ENCODE peak calls at places on chromosomes 7 and 10, in five cellular contexts. K is GM10248, H is Right ventricle myocardium superior, D is stomach, P is GM23338. W is an unnamed sample.

GRCh38 chr7:23654508-23654907 is 25.5 kb upstream of the FAM221A start:
- DNase-seq in D (peak), H (no peak), P (peak), K (no peak), W (no peak)

GRCh38 chr7:42414028-42414427 is 177.0 kb upstream of the GLI3 start:
- DNase-seq in H (no peak), D (no peak), P (no peak), K (no peak), W (no peak)

GRCh38 chr7:134553976-134554375 is 5.1 kb downstream of the AKR1B15 start:
- DNase-seq in D (peak), P (peak), K (no peak), H (no peak), W (peak)

GRCh38 chr10:12484945-12485805 is 135.8 kb downstream of the CAMK1D start:
- DNase-seq in P (peak), D (peak), K (peak), H (no peak), W (peak)

GRCh38 chr10:5014936-5015335 is 11.3 kb upstream of the AKR1C2 start:
- DNase-seq in K (no peak), H (no peak), P (no peak), D (no peak), W (no peak)

GRCh38 chr10:28561531-28561930 is 28.6 kb downstream of the WAC start:
- DNase-seq in D (no peak), K (no peak), P (peak), H (no peak), W (no peak)

GRCh38 chr10:47039558-47039905 is 128.3 kb downstream of the PTPN20 start:
- DNase-seq in D (no peak), H (no peak), P (no peak), K (no peak), W (no peak)

GRCh38 chr7:21767300-21767900 is 178.3 kb downstream of the CDCA7L start:
- DNase-seq in P (peak), K (peak), H (no peak), D (peak), W (peak)

GRCh38 chr7:152891160-152891621 is 131.6 kb downstream of the ACTR3B start:
- DNase-seq in K (no peak), H (no peak), P (no peak), D (peak), W (no peak)

GRCh38 chr10:44993922-44994751 is 6.6 kb upstream of the ZNF22 start:
- DNase-seq in H (no peak), K (no peak), D (no peak), P (no peak), W (no peak)

GRCh38 chr7:5557920-5558401 is 134.3 kb upstream of the TNRC18 start:
- DNase-seq in D (peak), K (peak), P (no peak), H (peak), W (peak)

GRCh38 chr7:76069238-76069638 is 21.3 kb downstream of the MDH2 start:
- DNase-seq in H (peak), K (peak), D (peak), P (peak), W (peak)

GRCh38 chr10:12177642-12178041 is 18.0 kb downstream of the NUDT5 start:
- DNase-seq in K (no peak), H (no peak), D (no peak), P (no peak), W (no peak)

GRCh38 chr7:80883188-80884025 is 35.4 kb downstream of the SEMA3C start:
- DNase-seq in K (no peak), P (no peak), H (no peak), D (no peak), W (no peak)

GRCh38 chr7:44282601-44283171 is 42.7 kb downstream of the CAMK2B start:
- DNase-seq in P (no peak), K (no peak), H (peak), D (no peak), W (no peak)

GRCh38 chr10:4331150-4331549 is 494.9 kb upstream of the AKR1E2 start:
- DNase-seq in K (no peak), H (no peak), P (no peak), D (no peak), W (no peak)

GRCh38 chr7:113113912-113114311 is 4.4 kb downstream of the SMIM30 start:
- DNase-seq in K (no peak), H (no peak), D (no peak), P (peak), W (no peak)

GRCh38 chr7:50317221-50317678 is 12.7 kb downstream of the IKZF1 start:
- DNase-seq in P (no peak), D (no peak), H (no peak), K (peak), W (peak)

GRCh38 chr7:1818581-1819200 is 148.6 kb downstream of the ELFN1 start:
- DNase-seq in D (peak), K (no peak), H (no peak), P (no peak), W (no peak)

GRCh38 chr7:132352774-132353173 is 223.5 kb downstream of the PLXNA4 start:
- DNase-seq in D (no peak), P (no peak), H (no peak), K (no peak), W (no peak)

GRCh38 chr7:45146531-45147379 is 10.8 kb upstream of the RAMP3 start:
- DNase-seq in K (no peak), P (no peak), H (no peak), D (no peak), W (no peak)

GRCh38 chr7:130875901-130876300 is 141.9 kb upstream of the KLF14 start:
- DNase-seq in K (no peak), D (no peak), H (no peak), P (peak), W (no peak)

GRCh38 chr7:101507791-101508252 is 121.3 kb downstream of the MYL10 start:
- DNase-seq in D (no peak), K (no peak), P (peak), H (no peak), W (peak)

GRCh38 chr7:149228831-149229471 is 10.5 kb upstream of the ZNF212 start:
- DNase-seq in H (no peak), K (no peak), P (no peak), D (no peak), W (no peak)

GRCh38 chr7:56287429-56288138 is 171.4 kb upstream of the NUPR2 start:
- DNase-seq in H (no peak), K (no peak), D (peak), P (no peak), W (no peak)

GRCh38 chr10:118106426-118106825 is 59.7 kb upstream of the RAB11FIP2 start:
- DNase-seq in D (no peak), K (peak), P (peak), H (no peak), W (peak)

GRCh38 chr10:108249940-108250339 is 1085.4 kb upstream of the SORCS1 start:
- DNase-seq in K (no peak), H (no peak), P (peak), D (no peak), W (no peak)

GRCh38 chr7:126700807-126701604 is 551.7 kb downstream of the GRM8 start:
- DNase-seq in D (no peak), P (peak), K (peak), H (no peak), W (peak)

GRCh38 chr10:44388641-44389040 is 3.7 kb upstream of the CXCL12 start:
- DNase-seq in P (no peak), K (no peak), D (no peak), H (no peak), W (no peak)

GRCh38 chr10:132298038-132298935 is 9.5 kb downstream of the STK32C start:
- DNase-seq in H (no peak), K (no peak), D (no peak), P (no peak), W (no peak)

GRCh38 chr7:51789494-51789893 is 472.9 kb upstream of the COBL start:
- DNase-seq in P (peak), K (no peak), H (no peak), D (no peak), W (no peak)

GRCh38 chr7:98878365-98879197 is at the start of gene TRRAP:
- DNase-seq in K (peak), P (peak), D (peak), H (peak), W (peak)